ENCODE peak calls at places on chromosomes 16 and 17, in five cellular contexts. Q is AG04450, F is dorsolateral prefrontal cortex, I is heart right ventricle, R is body of pancreas. V is an unnamed sample.

GRCh38 chr17:57377094-57377493 is 120.8 kb downstream of the MSI2 start:
- DNase-seq in Q (no peak), F (no peak), I (no peak), R (peak; percentile 45), V (no peak)

GRCh38 chr16:79077391-79077790 is 523.1 kb downstream of the MAF start:
- DNase-seq in Q (no peak), F (no peak), I (no peak), R (no peak), V (no peak)

GRCh38 chr16:30691907-30692306 is 7.1 kb upstream of the SRCAP start:
- DNase-seq in Q (no peak), F (no peak), I (no peak), R (no peak), V (no peak)

GRCh38 chr17:72372185-72372584 is 251.4 kb downstream of the SOX9 start:
- DNase-seq in Q (no peak), F (no peak), I (no peak), R (no peak), V (no peak)

GRCh38 chr17:75783069-75783783 is 1.4 kb upstream of the UNK start:
- DNase-seq in Q (no peak), F (no peak), I (no peak), R (no peak), V (peak; percentile 61)

GRCh38 chr16:12323007-12323699 is 346.6 kb downstream of the SNX29 start:
- DNase-seq in Q (no peak), F (no peak), I (no peak), R (no peak), V (no peak)

GRCh38 chr17:11901901-11902300 is 95.4 kb downstream of the ZNF18 start:
- DNase-seq in Q (no peak), F (no peak), I (no peak), R (no peak), V (no peak)

GRCh38 chr17:42406602-42407288 is 16.3 kb downstream of the CAVIN1 start:
- DNase-seq in Q (no peak), F (no peak), I (no peak), R (no peak), V (no peak)

GRCh38 chr16:89118361-89119061 is 24.9 kb downstream of the ACSF3 start:
- DNase-seq in Q (no peak), F (no peak), I (no peak), R (no peak), V (no peak)

GRCh38 chr16:5432166-5432565 is 334.6 kb upstream of the EEF2KMT start:
- DNase-seq in Q (no peak), F (no peak), I (no peak), R (no peak), V (no peak)

GRCh38 chr16:83727018-83727417 is 80.8 kb upstream of the HSBP1 start:
- DNase-seq in Q (peak; percentile 18), F (no peak), I (no peak), R (no peak), V (no peak)

DNA sequence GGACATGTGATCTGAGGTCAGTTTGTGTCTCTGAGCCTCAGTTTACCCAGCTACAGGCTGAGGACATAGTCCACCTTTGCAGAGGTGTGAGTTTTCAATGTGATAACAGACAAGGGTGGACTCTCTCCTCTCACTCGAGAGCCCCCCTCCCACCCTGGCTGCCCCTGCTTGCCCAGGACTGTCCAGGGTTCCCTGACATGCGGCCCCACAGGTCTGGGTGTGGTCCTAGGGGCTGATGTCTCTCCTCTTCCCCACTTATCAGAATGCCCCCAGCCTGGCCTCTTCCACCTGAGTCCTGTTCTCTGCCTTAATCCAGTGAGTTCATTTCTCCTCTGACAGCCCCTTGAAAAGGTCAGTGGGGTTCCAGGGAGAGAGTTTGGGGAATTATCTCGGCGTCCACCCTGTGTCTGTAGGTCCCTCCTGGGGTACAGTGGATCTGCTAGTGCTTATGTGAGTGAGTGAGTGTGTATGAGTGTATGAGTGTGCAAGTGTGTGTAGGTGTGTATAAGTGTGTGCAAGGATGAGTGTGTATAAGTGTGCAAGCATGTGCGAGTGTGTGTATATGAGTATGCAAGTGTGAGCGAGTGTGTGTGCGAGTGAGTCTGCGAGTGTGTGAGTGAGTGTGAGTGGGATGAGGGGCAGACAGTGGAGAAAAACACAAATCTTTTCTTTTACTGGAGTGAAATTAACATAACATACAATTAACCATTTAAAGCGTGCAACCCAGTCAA is 175.0 kb downstream of the IRF8 start:
- DNase-seq in Q (no peak), F (no peak), I (no peak), R (no peak), V (no peak)
- H3K27ac ChIP-seq in Q (no peak overlapping the region), F (no peak overlapping the region), I (no peak overlapping the region), R (no peak overlapping the region), V (no peak overlapping the region)

GRCh38 chr16:9798952-9799590 is 383.2 kb downstream of the GRIN2A start:
- DNase-seq in Q (no peak), F (no peak), I (no peak), R (no peak), V (no peak)
- H3K27ac ChIP-seq in Q (no peak overlapping the region), F (no peak overlapping the region), I (peak overlapping the region; percentile 95), R (no peak overlapping the region), V (no peak overlapping the region)

DNA sequence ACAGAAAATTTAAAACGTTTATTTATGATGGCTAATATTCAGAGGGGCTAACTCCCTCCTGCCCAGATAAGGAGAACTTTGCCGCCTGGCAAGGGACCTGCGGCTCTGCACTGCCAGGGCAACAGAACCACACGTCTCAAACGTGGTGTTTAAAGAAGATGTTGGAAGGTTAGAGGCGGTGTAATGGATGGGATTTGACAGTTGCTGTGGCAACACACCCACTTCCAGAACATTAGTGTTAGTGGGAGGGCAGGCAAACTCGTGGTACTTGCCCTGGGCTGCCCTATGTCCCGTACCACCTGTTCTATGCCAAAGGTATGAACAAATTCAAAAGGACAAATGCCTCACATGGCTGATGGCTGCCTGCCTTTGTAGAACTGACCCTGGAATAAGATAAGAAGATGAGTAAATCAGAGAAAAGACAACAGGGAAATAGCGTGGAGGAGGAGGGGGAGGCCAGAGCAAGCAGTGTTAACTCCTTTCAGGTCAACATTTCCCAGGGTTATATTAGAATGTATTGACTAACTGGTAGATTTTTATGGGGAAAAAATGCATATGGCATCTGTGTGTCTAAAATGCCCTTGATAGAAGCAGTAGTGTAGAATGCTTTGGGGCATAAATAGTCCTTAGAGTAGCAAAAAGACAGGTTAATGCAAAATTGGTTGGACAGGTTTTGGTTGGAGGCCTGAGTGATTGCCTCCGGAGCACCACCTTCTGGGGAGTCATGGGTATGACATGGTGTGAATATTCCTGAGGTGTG is 30.8 kb downstream of the HLF start:
- DNase-seq in Q (peak; percentile 7), F (no peak), I (no peak), R (peak; percentile 75), V (no peak)
- H3K27ac ChIP-seq in Q (no peak overlapping the region), F (no peak overlapping the region), I (peak overlapping the region; percentile 39), R (peak overlapping the region; percentile 19), V (no peak overlapping the region)

DNA sequence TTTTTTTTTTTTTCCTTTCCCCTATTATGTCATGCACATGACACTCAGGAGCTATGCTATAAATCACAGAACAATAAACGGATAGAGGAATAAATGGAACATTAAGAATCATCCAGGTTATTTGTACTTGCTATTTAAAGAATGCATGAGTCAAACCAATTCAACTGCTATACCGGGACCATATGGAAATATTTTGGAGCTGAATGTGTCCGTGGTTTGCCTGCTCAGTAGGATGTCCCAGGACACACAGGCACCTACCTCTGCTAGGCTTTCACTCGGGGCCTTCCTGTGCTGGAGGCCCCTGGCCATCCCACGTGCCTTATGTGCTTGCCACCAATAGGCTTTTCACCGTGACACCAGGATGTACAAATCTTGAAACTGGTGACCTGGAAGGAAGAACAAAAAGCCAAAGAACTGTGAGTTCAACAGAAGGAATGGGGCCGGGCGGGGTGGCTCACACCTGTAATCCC is 15.3 kb upstream of the SEC14L1 start:
- DNase-seq in Q (peak; percentile 71), F (no peak), I (no peak), R (no peak), V (peak; percentile 89)
- H3K27ac ChIP-seq in Q (peak overlapping the region; percentile 89), F (peak overlapping the region; percentile 68), I (peak overlapping the region; percentile 96), R (peak overlapping the region; percentile 2), V (peak overlapping the region; percentile 98)

DNA sequence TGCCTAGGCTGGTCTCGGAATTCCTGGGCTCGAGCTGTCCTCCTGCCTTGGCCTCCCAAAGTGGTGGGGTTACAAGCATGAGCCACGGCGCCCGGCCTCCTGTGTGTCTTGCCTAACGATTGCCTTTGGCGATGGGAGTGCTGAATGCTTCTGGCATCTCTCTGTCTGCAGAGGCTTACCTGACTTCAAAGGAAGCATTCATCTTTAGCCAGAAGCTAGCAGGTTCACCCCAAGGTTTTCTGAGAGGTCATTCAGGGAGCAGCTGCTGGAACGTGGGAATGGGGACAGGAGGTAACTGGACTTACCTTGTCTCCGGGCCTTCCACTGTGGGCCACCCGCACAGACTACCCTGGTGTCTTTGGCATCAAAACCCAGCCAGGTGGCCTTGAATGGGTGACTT is 54.7 kb downstream of the PLCG2 start:
- DNase-seq in Q (no peak), F (no peak), I (no peak), R (no peak), V (no peak)
- H3K27ac ChIP-seq in Q (no peak overlapping the region), F (no peak overlapping the region), I (no peak overlapping the region), R (no peak overlapping the region), V (no peak overlapping the region)

DNA sequence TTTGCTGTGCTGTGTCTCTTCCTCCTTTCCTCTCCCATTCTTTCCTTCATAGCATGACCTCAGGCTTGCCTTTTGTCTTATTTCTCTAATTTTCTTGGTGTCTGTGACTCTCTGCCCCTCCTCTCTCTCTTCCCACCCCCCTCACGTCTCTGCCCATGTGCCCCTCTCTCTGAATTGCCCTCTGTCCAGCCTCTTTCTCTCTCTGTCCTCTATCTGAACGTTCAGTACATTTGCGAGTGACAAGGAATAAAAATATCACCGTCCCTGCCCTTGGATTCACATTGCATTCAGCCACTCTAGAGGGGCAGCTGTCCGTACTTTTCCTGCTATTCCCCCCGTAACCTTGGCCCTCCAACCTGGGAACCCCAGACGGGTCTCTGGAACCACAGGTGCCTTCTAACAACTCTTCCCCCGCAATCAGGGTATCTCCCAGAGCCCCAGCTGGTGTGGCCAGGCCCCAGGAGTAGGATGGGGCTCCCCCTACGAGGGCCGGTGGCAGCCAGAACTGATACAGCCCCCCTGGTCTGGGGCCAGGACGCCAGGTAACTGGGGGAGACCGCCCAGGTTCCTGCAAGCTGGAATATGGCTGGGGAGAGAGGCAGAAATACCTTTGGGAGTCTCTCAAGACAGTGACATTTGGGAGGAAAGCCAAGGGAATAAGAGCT is 1.8 kb downstream of the KIF1C start:
- DNase-seq in Q (no peak), F (no peak), I (no peak), R (no peak), V (no peak)
- H3K27ac ChIP-seq in Q (no peak overlapping the region), F (no peak overlapping the region), I (peak overlapping the region; percentile 96), R (peak overlapping the region; percentile 90), V (peak overlapping the region; percentile 71)

V was measured in epithelial cell of prostate.